ENCODE peak calls at places on chromosome 17, in four cellular contexts. C, R, E and U are unnamed samples.

GRCh38 chr17:57902800-57903759 is 52.1 kb downstream of the CUEDC1 start:
- DNase-seq in C (no peak), R (peak; percentile 87), E (peak; percentile 96), U (peak; percentile 96)

GRCh38 chr17:8277317-8277716 is 11.2 kb upstream of the RANGRF start:
- DNase-seq in C (no peak), R (no peak), E (no peak), U (no peak)

GRCh38 chr17:80780381-80781187 is 211.1 kb upstream of the CHMP6 start:
- DNase-seq in C (no peak), R (no peak), E (peak; percentile 30), U (no peak)

GRCh38 chr17:48123111-48123510 is 15.5 kb downstream of the SNX11 start:
- DNase-seq in C (no peak), R (no peak), E (no peak), U (no peak)

GRCh38 chr17:82964851-82965341 is 114.5 kb upstream of the METRNL start:
- DNase-seq in C (no peak), R (no peak), E (no peak), U (no peak)

GRCh38 chr17:48259710-48260291 is 152.2 kb downstream of the SNX11 start:
- DNase-seq in C (no peak), R (no peak), E (no peak), U (no peak)

GRCh38 chr17:4739122-4740024 is at the start of the genes CXCL16 and ZMYND15:
- DNase-seq in C (peak; percentile 59), R (peak; percentile 58), E (peak; percentile 78), U (peak; percentile 81)

GRCh38 chr17:78986048-78986648 is 6.4 kb upstream of the LGALS3BP start:
- DNase-seq in C (no peak), R (peak; percentile 35), E (no peak), U (no peak)

GRCh38 chr17:9509236-9509813 is 66.3 kb downstream of the STX8 start:
- DNase-seq in C (no peak), R (no peak), E (no peak), U (no peak)

GRCh38 chr17:67602974-67603373 is 114.8 kb upstream of the NOL11 start:
- DNase-seq in C (peak; percentile 31), R (no peak), E (no peak), U (no peak)

GRCh38 chr17:81191646-81192045 is 25.6 kb upstream of the AATK start:
- DNase-seq in C (no peak), R (no peak), E (no peak), U (no peak)

GRCh38 chr17:82592751-82593589 is 55.3 kb downstream of the WDR45B start:
- DNase-seq in C (peak; percentile 57), R (peak; percentile 52), E (peak; percentile 82), U (peak; percentile 80)

GRCh38 chr17:60231234-60231633 is 81.5 kb downstream of the CA4 start:
- DNase-seq in C (no peak), R (no peak), E (no peak), U (no peak)

GRCh38 chr17:49020609-49021008 is 23.4 kb downstream of the IGF2BP1 start:
- DNase-seq in C (no peak), R (no peak), E (no peak), U (no peak)

GRCh38 chr17:41523787-41524186 is 4.3 kb downstream of the KRT19 start:
- DNase-seq in C (no peak), R (no peak), E (no peak), U (no peak)